ENCODE peak calls at places on chromosomes 13 and 19, in nine cellular contexts. One of them, this sample, is unnamed.

GRCh38 chr19:10884273-10884672 is 12.9 kb downstream of the CARM1 start:
- DNase-seq in Peyer's patch: no peak
- DNase-seq in nephron progenitor cell: no peak
- DNase-seq in activated T-cell treated with anti-CD3 and anti-CD28 coated beads for 1 hour: no peak
- DNase-seq in pancreas: no peak
- DNase-seq in GM23248: peak
- DNase-seq in dorsolateral prefrontal cortex: no peak
- DNase-seq in lower lobe of right lung: no peak
- DNase-seq in stimulated activated CD4-positive, alpha-beta T cell treated with anti-CD3 and anti-CD28 coated beads, Interleukin-15, amount 100 ng/mL, for 1 hour: no peak
- DNase-seq in this sample: no peak

GRCh38 chr13:93794197-93794885 is 567.7 kb downstream of the GPC6 start:
- DNase-seq in nephron progenitor cell: no peak
- DNase-seq in dorsolateral prefrontal cortex: no peak
- DNase-seq in Peyer's patch: no peak
- DNase-seq in pancreas: no peak
- DNase-seq in GM23248: peak
- DNase-seq in lower lobe of right lung: no peak
- DNase-seq in activated T-cell treated with anti-CD3 and anti-CD28 coated beads for 1 hour: no peak
- DNase-seq in stimulated activated CD4-positive, alpha-beta T cell treated with anti-CD3 and anti-CD28 coated beads, Interleukin-15, amount 100 ng/mL, for 1 hour: no peak
- DNase-seq in this sample: peak

GRCh38 chr13:36418022-36418805 is 14.1 kb upstream of the CCNA1 start:
- DNase-seq in activated T-cell treated with anti-CD3 and anti-CD28 coated beads for 1 hour: no peak
- DNase-seq in dorsolateral prefrontal cortex: no peak
- DNase-seq in stimulated activated CD4-positive, alpha-beta T cell treated with anti-CD3 and anti-CD28 coated beads, Interleukin-15, amount 100 ng/mL, for 1 hour: no peak
- DNase-seq in lower lobe of right lung: no peak
- DNase-seq in Peyer's patch: no peak
- DNase-seq in GM23248: peak
- DNase-seq in nephron progenitor cell: no peak
- DNase-seq in pancreas: no peak
- DNase-seq in this sample: no peak

GRCh38 chr19:30393729-30394480 is 21.7 kb downstream of the ZNF536 start:
- DNase-seq in Peyer's patch: no peak
- DNase-seq in nephron progenitor cell: no peak
- DNase-seq in activated T-cell treated with anti-CD3 and anti-CD28 coated beads for 1 hour: no peak
- DNase-seq in GM23248: no peak
- DNase-seq in lower lobe of right lung: no peak
- DNase-seq in stimulated activated CD4-positive, alpha-beta T cell treated with anti-CD3 and anti-CD28 coated beads, Interleukin-15, amount 100 ng/mL, for 1 hour: no peak
- DNase-seq in dorsolateral prefrontal cortex: no peak
- DNase-seq in pancreas: no peak
- DNase-seq in this sample: no peak

GRCh38 chr19:51754770-51755169 is 3.1 kb upstream of the FPR1 start:
- DNase-seq in GM23248: no peak
- DNase-seq in Peyer's patch: no peak
- DNase-seq in activated T-cell treated with anti-CD3 and anti-CD28 coated beads for 1 hour: no peak
- DNase-seq in dorsolateral prefrontal cortex: no peak
- DNase-seq in pancreas: no peak
- DNase-seq in nephron progenitor cell: no peak
- DNase-seq in lower lobe of right lung: no peak
- DNase-seq in stimulated activated CD4-positive, alpha-beta T cell treated with anti-CD3 and anti-CD28 coated beads, Interleukin-15, amount 100 ng/mL, for 1 hour: no peak
- DNase-seq in this sample: no peak

GRCh38 chr13:113759525-113760137 is 605 bp downstream of the TMEM255B start:
- DNase-seq in GM23248: peak
- DNase-seq in activated T-cell treated with anti-CD3 and anti-CD28 coated beads for 1 hour: no peak
- DNase-seq in lower lobe of right lung: no peak
- DNase-seq in dorsolateral prefrontal cortex: no peak
- DNase-seq in Peyer's patch: no peak
- DNase-seq in pancreas: no peak
- DNase-seq in nephron progenitor cell: peak
- DNase-seq in stimulated activated CD4-positive, alpha-beta T cell treated with anti-CD3 and anti-CD28 coated beads, Interleukin-15, amount 100 ng/mL, for 1 hour: no peak
- DNase-seq in this sample: no peak

GRCh38 chr19:13962738-13963602 is 10.7 kb downstream of the DCAF15 start:
- DNase-seq in pancreas: no peak
- DNase-seq in GM23248: no peak
- DNase-seq in nephron progenitor cell: no peak
- DNase-seq in dorsolateral prefrontal cortex: no peak
- DNase-seq in stimulated activated CD4-positive, alpha-beta T cell treated with anti-CD3 and anti-CD28 coated beads, Interleukin-15, amount 100 ng/mL, for 1 hour: no peak
- DNase-seq in Peyer's patch: no peak
- DNase-seq in lower lobe of right lung: no peak
- DNase-seq in activated T-cell treated with anti-CD3 and anti-CD28 coated beads for 1 hour: no peak
- DNase-seq in this sample: no peak

GRCh38 chr19:6413291-6413690 is 11.3 kb downstream of the KHSRP start:
- DNase-seq in dorsolateral prefrontal cortex: no peak
- DNase-seq in GM23248: no peak
- DNase-seq in lower lobe of right lung: no peak
- DNase-seq in nephron progenitor cell: no peak
- DNase-seq in activated T-cell treated with anti-CD3 and anti-CD28 coated beads for 1 hour: no peak
- DNase-seq in Peyer's patch: no peak
- DNase-seq in pancreas: no peak
- DNase-seq in stimulated activated CD4-positive, alpha-beta T cell treated with anti-CD3 and anti-CD28 coated beads, Interleukin-15, amount 100 ng/mL, for 1 hour: no peak
- DNase-seq in this sample: no peak

GRCh38 chr13:50636007-50636704 is 207.3 kb downstream of the DLEU7 start:
- DNase-seq in pancreas: no peak
- DNase-seq in GM23248: no peak
- DNase-seq in nephron progenitor cell: peak
- DNase-seq in Peyer's patch: no peak
- DNase-seq in stimulated activated CD4-positive, alpha-beta T cell treated with anti-CD3 and anti-CD28 coated beads, Interleukin-15, amount 100 ng/mL, for 1 hour: no peak
- DNase-seq in dorsolateral prefrontal cortex: no peak
- DNase-seq in activated T-cell treated with anti-CD3 and anti-CD28 coated beads for 1 hour: no peak
- DNase-seq in lower lobe of right lung: no peak
- DNase-seq in this sample: no peak

GRCh38 chr13:37602743-37603381 is 4.3 kb upstream of the POSTN start:
- DNase-seq in activated T-cell treated with anti-CD3 and anti-CD28 coated beads for 1 hour: no peak
- DNase-seq in stimulated activated CD4-positive, alpha-beta T cell treated with anti-CD3 and anti-CD28 coated beads, Interleukin-15, amount 100 ng/mL, for 1 hour: no peak
- DNase-seq in dorsolateral prefrontal cortex: no peak
- DNase-seq in pancreas: no peak
- DNase-seq in lower lobe of right lung: no peak
- DNase-seq in Peyer's patch: no peak
- DNase-seq in GM23248: peak
- DNase-seq in nephron progenitor cell: no peak
- DNase-seq in this sample: no peak

This sample was measured in stimulated activated naive CD8-positive, alpha-beta T cell treated with anti-CD3 and anti-CD28 coated beads, Interleukin-15, amount 100 ng/mL, for 72 hours.